ENCODE peak calls at places on chromosomes 1 and 21, in six cellular contexts. K is A549, P is K562, M is HepG2, Y is upper lobe of left lung, L is GM12878. D is an unnamed sample.

GRCh38 chr1:200525167-200526123 is 95.1 kb downstream of the KIF14 start:
- ATAC-seq in Y (no peak), M (no peak), K (no peak), L (peak), P (no peak), D (peak)

GRCh38 chr21:43313939-43314405 is 113.0 kb downstream of the SIK1 start:
- ATAC-seq in M (peak), Y (no peak), K (no peak), P (no peak), L (peak), D (no peak)

GRCh38 chr1:25556791-25557476 is 13.5 kb downstream of the LDLRAP1 start:
- ATAC-seq in Y (peak), M (no peak), L (peak), P (no peak), K (no peak), D (peak)

GRCh38 chr1:2306151-2306978 is 78.2 kb downstream of the SKI start:
- ATAC-seq in P (no peak), L (no peak), M (no peak), K (no peak), Y (no peak), D (no peak)

GRCh38 chr1:11273595-11274234 is 717 bp downstream of the UBIAD1 start:
- ATAC-seq in K (peak), M (peak), P (peak), Y (peak), L (peak), D (peak)

GRCh38 chr1:176639136-176639535 is 176.2 kb downstream of the PAPPA2 start:
- ATAC-seq in L (no peak), P (no peak), Y (no peak), M (no peak), K (no peak), D (no peak)

GRCh38 chr1:98732985-98733781 is 71.7 kb downstream of the SNX7 start:
- ATAC-seq in P (no peak), K (peak), Y (no peak), L (peak), M (no peak), D (no peak)

GRCh38 chr1:31846484-31846883 is 30.7 kb upstream of the SPOCD1 start:
- ATAC-seq in L (no peak), K (no peak), M (no peak), Y (no peak), P (no peak), D (no peak)

GRCh38 chr1:89723863-89724262 is 90.9 kb downstream of the LRRC8C start:
- ATAC-seq in L (no peak), Y (no peak), P (no peak), M (no peak), K (no peak), D (peak)

GRCh38 chr1:9784508-9785133 is 39.1 kb downstream of the CLSTN1 start:
- ATAC-seq in L (peak), K (peak), M (peak), Y (no peak), P (peak), D (no peak)

GRCh38 chr1:32338637-32339145 is 2.7 kb upstream of the MARCKSL1 start:
- ATAC-seq in M (no peak), L (no peak), K (no peak), Y (no peak), P (no peak), D (no peak)

GRCh38 chr1:202643397-202644218 is 66.6 kb downstream of the SYT2 start:
- ATAC-seq in L (peak), Y (no peak), M (peak), K (peak), P (no peak), D (no peak)

GRCh38 chr1:89114662-89115061 is 11.3 kb downstream of the GBP2 start:
- ATAC-seq in P (no peak), K (no peak), M (no peak), Y (no peak), L (no peak), D (no peak)

GRCh38 chr1:235888119-235888643 is 21.5 kb upstream of the LYST start:
- ATAC-seq in M (no peak), Y (no peak), P (peak), L (peak), K (no peak), D (no peak)

GRCh38 chr1:227781314-227781930 is 34.1 kb upstream of the PRSS38 start:
- ATAC-seq in K (no peak), P (no peak), M (no peak), L (no peak), Y (no peak), D (no peak)

GRCh38 chr1:11062965-11063401 is 3.2 kb upstream of the SRM start:
- ATAC-seq in L (peak), M (no peak), P (no peak), K (no peak), Y (no peak), D (no peak)

GRCh38 chr1:21126324-21126723 is 50.4 kb downstream of the EIF4G3 start:
- ATAC-seq in L (no peak), M (peak), Y (no peak), P (no peak), K (no peak), D (no peak)

GRCh38 chr1:202987922-202988583 is 19.1 kb upstream of the TMEM183A start:
- ATAC-seq in K (no peak), L (no peak), Y (peak), M (peak), P (peak), D (no peak)

GRCh38 chr21:36282568-36283230 is 37.3 kb upstream of the MORC3 start:
- ATAC-seq in P (no peak), M (no peak), Y (no peak), K (no peak), L (peak), D (no peak)

GRCh38 chr21:44994581-44995171 is 54.8 kb downstream of the SLX9 start:
- ATAC-seq in K (no peak), P (no peak), M (no peak), Y (no peak), L (no peak), D (peak)

GRCh38 chr1:51543877-51544276 is 24.8 kb upstream of the EPS15 start:
- ATAC-seq in K (no peak), P (no peak), Y (no peak), L (no peak), M (no peak), D (no peak)

GRCh38 chr1:94246692-94247145 is 9.3 kb upstream of the ARHGAP29 start:
- ATAC-seq in L (no peak), K (peak), M (peak), Y (peak), P (no peak), D (no peak)

GRCh38 chr21:42833439-42833815 is 45.9 kb downstream of the WDR4 start:
- ATAC-seq in Y (peak), M (peak), P (peak), L (peak), K (peak), D (no peak)

GRCh38 chr1:93323185-93323820 is 22.4 kb upstream of the DR1 start:
- ATAC-seq in K (no peak), M (no peak), P (peak), Y (no peak), L (no peak), D (no peak)

DNA sequence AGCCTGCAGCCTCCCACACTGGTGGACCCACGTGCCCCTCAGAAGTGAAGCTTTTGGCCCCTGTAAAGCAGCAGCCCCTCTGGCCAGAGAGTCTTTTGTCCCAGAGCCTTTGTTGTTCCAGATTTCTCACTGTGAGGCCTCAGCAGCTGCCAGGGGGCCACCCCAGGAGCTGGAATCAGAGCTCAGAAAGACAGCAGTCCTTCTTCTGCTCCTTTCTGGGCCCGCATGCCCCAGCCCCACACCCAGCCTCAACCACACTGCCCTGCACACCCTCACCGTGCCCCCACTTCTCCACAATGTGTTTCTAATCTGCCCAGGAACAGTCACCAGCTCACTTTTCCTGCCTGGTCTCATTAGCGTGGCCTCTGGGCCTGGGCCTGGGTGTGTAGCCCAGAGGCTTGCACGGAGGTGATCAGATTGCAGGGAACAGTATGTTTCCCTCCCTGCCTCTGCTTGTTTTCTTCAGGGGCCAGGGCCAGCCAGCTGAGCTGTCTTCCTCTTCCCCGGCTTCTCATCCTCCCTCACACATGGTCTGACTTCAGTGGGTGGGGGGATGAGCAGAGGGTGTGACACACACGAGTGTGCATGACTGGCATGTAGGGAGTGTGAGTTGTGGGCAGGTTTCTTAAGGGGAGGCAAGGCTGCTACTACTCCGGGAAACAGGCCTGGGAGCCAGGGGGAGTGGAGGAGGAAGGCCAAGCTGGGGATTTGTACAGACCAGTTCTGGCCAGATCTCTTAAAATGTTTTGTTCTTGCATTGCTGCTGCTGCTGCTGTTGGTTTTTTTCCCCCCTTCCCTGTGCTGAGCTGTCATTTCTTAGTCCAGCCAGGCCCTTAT is 82.5 kb upstream of the ZNF648 start:
- ATAC-seq in Y (peak), L (no peak), M (peak), P (peak), K (no peak), D (peak)
- TF ChIP-seq EP300 in Y (no peak), L (no peak), M (no peak), P (no peak), K (no peak), D (no peak)

DNA sequence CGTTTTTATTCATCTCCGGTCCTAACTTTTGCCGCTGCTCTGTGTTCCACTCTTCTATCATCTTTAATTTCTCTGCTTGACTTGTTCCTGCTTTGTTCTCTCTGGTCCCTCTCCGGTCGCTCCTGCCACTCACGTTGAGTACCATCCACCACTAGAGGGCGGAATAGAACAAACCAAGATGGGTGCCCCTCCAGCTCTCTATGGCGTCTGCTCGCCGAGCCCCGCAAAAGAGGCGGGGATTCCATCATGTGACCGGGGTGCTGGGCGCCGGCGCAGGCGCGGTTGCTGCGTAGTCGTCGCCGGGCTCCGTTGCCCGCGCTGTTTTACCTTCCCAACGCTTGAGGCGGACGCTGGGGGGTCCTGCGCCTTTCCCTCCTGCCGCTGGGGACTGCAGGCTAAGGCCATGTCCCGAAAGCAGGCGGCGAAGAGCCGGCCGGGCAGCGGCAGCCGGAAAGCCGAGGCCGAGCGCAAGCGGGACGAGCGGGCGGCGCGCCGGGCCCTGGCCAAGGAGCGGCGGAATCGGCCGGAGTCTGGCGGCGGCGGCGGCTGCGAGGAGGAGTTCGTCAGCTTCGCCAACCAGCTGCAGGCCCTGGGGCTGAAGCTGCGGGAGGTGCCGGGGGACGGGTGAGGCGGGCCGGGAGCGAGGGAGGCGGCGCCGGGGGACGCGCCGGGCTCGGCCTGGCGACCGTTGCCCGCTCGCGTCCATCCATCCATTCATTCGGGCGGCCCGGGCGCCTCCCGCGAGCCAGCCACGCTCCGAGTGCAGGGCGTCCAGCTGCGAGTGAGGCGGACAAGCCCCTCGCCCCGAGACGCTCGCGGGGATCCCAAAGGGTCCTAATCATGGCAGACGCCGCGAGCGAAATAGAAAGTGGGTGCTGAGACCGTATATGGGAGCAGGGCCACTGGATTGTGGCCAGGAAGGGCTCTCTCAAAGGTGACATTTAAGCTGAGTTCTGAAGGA is at the start of gene OTUD3:
- ATAC-seq in P (peak), K (peak), M (peak), L (peak), Y (peak), D (peak)
- TF ChIP-seq EP300 in P (peak), K (no peak), M (no peak), L (no peak), Y (no peak), D (no peak)

GRCh38 chr1:29812397-29813135 is 576.2 kb downstream of the PTPRU start:
- ATAC-seq in Y (no peak), P (no peak), M (no peak), K (no peak), L (no peak), D (no peak)
- TF ChIP-seq EP300 in Y (no peak), P (no peak), M (no peak), K (no peak), L (no peak), D (no peak)

GRCh38 chr1:150192012-150192411 is 42.3 kb downstream of the PLEKHO1 start:
- ATAC-seq in L (no peak), Y (no peak), K (peak), P (no peak), M (no peak), D (no peak)
- TF ChIP-seq EP300 in L (no peak), Y (no peak), K (no peak), P (no peak), M (no peak), D (no peak)

DNA sequence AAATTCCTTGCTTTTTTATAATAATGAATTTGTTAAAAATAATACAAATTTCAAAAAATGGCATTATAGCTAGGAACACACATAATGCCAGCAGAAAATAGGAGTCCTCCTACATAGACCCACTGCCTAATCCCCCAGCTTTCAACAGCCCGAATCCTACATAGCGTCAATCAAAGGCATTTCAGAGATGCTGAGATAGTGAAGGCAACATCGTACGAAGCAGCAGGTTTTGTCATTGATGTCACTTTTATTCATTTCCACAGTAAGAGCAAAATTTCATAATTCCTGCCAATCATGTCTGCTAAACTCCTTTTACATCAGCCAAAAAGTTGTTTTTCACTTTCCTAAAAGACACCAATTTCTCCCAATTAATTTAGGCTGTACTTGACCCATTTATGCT is 94.1 kb downstream of the GREM2 start:
- ATAC-seq in Y (no peak), M (no peak), P (no peak), L (no peak), K (no peak), D (no peak)
- TF ChIP-seq EP300 in Y (no peak), M (no peak), P (no peak), L (no peak), K (no peak), D (no peak)

GRCh38 chr1:42165511-42166210 is 1.1 kb upstream of the GUCA2A start:
- ATAC-seq in P (no peak), M (peak), K (peak), L (no peak), Y (peak), D (peak)
- TF ChIP-seq EP300 in P (no peak), M (no peak), K (no peak), L (no peak), Y (no peak), D (no peak)

DNA sequence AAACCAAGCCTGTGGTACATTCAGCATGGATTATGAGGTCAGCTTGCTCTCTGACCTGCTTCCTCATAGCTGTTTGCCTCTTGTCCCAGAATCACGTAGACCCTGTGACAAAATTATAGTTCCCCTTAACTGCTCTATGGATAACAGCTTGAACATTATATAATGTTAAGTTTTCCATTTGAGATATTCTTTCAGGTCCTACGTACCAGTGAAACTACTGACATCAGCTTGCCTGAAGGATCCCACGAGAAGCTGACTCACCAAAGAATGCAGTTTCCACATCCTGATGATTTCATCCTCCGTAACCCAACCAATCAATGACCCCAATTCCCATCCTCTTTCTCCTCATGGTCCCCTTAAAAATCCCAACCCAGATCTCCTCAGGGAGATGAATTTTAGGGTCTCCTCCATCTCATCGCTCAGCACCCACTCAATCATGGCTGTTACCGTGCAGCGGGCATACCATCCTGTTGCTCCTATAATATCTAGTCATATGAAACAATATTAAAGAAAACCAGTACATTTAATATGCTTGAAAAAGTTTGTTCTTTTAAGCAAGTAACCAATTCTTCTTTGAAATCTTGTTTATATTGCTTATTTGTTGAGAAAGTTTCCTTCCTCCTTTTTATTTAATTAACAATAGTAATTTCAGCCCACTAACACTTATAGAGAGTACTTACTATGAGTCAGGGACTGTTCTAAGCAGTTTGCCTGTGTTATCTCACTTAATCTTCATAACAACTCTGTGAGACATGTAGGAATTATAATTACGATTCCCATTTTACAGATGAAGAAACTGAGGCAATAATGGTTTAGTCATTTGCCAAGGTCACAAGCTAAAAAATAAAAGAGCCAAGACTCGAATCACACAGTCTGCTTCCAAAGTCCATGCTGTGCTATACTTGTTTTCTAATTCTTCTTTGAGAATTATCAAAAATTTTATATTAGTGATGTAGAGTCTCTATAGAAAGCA is 27.4 kb downstream of the CHML start:
- ATAC-seq in P (no peak), Y (no peak), K (no peak), M (no peak), L (no peak), D (peak)
- TF ChIP-seq EP300 in P (no peak), Y (no peak), K (peak), M (no peak), L (no peak), D (no peak)

DNA sequence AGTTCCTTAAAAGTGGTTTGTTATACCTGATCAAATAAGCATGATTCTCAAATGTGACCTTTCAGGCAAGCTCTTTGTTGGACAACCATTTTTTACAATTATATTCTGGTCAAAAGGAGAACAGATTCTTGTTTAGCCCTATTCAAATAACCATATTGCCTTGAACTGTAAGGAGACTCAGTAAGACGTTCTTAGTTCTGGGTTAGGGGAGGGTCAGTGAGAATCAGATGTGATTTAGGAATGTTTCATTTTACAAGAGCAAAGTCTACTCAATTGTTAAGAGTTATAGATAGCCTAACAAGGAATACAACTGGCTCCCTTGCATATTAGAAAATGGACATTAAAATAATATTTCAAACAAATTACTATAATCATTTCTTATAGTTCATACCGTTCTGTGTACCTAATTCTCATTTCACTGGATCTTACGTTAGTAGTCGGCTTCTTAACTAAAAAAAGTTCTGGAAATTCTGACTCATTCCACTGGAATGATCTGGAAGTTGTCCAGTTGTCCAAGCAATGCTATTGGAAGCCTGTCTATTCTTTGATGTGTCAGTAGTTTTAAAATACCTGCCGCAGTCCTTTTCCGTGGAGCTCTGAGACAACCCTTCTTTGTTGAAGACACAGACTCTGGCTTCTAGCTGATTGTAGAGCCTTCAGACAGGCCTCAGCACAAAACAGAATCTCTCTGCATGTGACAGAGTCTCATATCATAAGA is 88.8 kb downstream of the MAST2 start:
- ATAC-seq in L (no peak), P (no peak), M (peak), K (peak), Y (peak), D (peak)
- TF ChIP-seq EP300 in L (no peak), P (no peak), M (peak), K (no peak), Y (no peak), D (peak)

GRCh38 chr1:164651378-164651951 is 92.5 kb downstream of the PBX1 start:
- ATAC-seq in M (no peak), P (peak), L (peak), Y (no peak), K (peak), D (peak)
- TF ChIP-seq EP300 in M (no peak), P (no peak), L (no peak), Y (no peak), K (no peak), D (no peak)

D was measured in gastroesophageal sphincter.